ENCODE peak calls at places on chromosomes 4 and X, in five cellular contexts. One of them, this sample, is unnamed.

GRCh38 chr4:152585036-152585439 is 49.1 kb upstream of the FBXW7 start:
- DNase-seq in foreskin keratinocyte: no peak
- DNase-seq in foreskin fibroblast: no peak
- DNase-seq in cerebellum: no peak
- DNase-seq in activated naive CD4-positive, alpha-beta T cell: no peak
- DNase-seq in this sample: no peak

GRCh38 chr4:127889903-127890302 is 9.2 kb downstream of the PLK4 start:
- DNase-seq in cerebellum: no peak
- DNase-seq in foreskin keratinocyte: peak
- DNase-seq in activated naive CD4-positive, alpha-beta T cell: no peak
- DNase-seq in foreskin fibroblast: no peak
- DNase-seq in this sample: no peak

GRCh38 chr4:85776579-85776978 is 301.6 kb downstream of the ARHGAP24 start:
- DNase-seq in foreskin keratinocyte: peak
- DNase-seq in cerebellum: no peak
- DNase-seq in activated naive CD4-positive, alpha-beta T cell: no peak
- DNase-seq in foreskin fibroblast: peak
- DNase-seq in this sample: no peak

GRCh38 chr4:5809216-5809776 is 83.6 kb downstream of the CRMP1 start:
- DNase-seq in activated naive CD4-positive, alpha-beta T cell: no peak
- DNase-seq in foreskin fibroblast: no peak
- DNase-seq in cerebellum: no peak
- DNase-seq in foreskin keratinocyte: no peak
- DNase-seq in this sample: no peak

GRCh38 chr4:17324431-17324830 is 187.5 kb downstream of the QDPR start:
- DNase-seq in activated naive CD4-positive, alpha-beta T cell: peak
- DNase-seq in cerebellum: no peak
- DNase-seq in foreskin keratinocyte: no peak
- DNase-seq in foreskin fibroblast: peak
- DNase-seq in this sample: peak

GRCh38 chr4:99458911-99459447 is 23.8 kb upstream of the ADH7 start:
- DNase-seq in cerebellum: no peak
- DNase-seq in activated naive CD4-positive, alpha-beta T cell: no peak
- DNase-seq in foreskin fibroblast: no peak
- DNase-seq in foreskin keratinocyte: peak
- DNase-seq in this sample: no peak

GRCh38 chr4:6008092-6008551 is 10.1 kb downstream of the C4orf50 start:
- DNase-seq in cerebellum: no peak
- DNase-seq in foreskin keratinocyte: no peak
- DNase-seq in foreskin fibroblast: no peak
- DNase-seq in activated naive CD4-positive, alpha-beta T cell: no peak
- DNase-seq in this sample: no peak

GRCh38 chr4:148116264-148116663 is 325.9 kb downstream of the NR3C2 start:
- DNase-seq in foreskin fibroblast: peak
- DNase-seq in activated naive CD4-positive, alpha-beta T cell: no peak
- DNase-seq in foreskin keratinocyte: peak
- DNase-seq in cerebellum: no peak
- DNase-seq in this sample: no peak

GRCh38 chr4:12615822-12616221 is 868.3 kb downstream of the RAB28 start:
- DNase-seq in activated naive CD4-positive, alpha-beta T cell: no peak
- DNase-seq in foreskin fibroblast: no peak
- DNase-seq in cerebellum: no peak
- DNase-seq in foreskin keratinocyte: peak
- DNase-seq in this sample: no peak

GRCh38 chr4:123939621-123940020 is 543.0 kb downstream of the SPRY1 start:
- DNase-seq in foreskin keratinocyte: peak
- DNase-seq in cerebellum: no peak
- DNase-seq in foreskin fibroblast: peak
- DNase-seq in activated naive CD4-positive, alpha-beta T cell: no peak
- DNase-seq in this sample: no peak

GRCh38 chr4:184250795-184251679 is 33.4 kb upstream of the ENPP6 start:
- DNase-seq in foreskin fibroblast: peak
- DNase-seq in foreskin keratinocyte: peak
- DNase-seq in activated naive CD4-positive, alpha-beta T cell: no peak
- DNase-seq in cerebellum: no peak
- DNase-seq in this sample: peak

GRCh38 chrX:37060999-37061398 is 52.8 kb downstream of the FAM47C start:
- DNase-seq in foreskin keratinocyte: peak
- DNase-seq in foreskin fibroblast: no peak
- DNase-seq in activated naive CD4-positive, alpha-beta T cell: no peak
- DNase-seq in cerebellum: no peak
- DNase-seq in this sample: peak

GRCh38 chrX:78104447-78105176 is 564 bp downstream of the PGK1 start:
- DNase-seq in foreskin keratinocyte: peak
- DNase-seq in activated naive CD4-positive, alpha-beta T cell: no peak
- DNase-seq in foreskin fibroblast: peak
- DNase-seq in cerebellum: peak
- DNase-seq in this sample: no peak

GRCh38 chr4:89928867-89929266 is 34.2 kb downstream of the MMRN1 start:
- DNase-seq in foreskin keratinocyte: no peak
- DNase-seq in foreskin fibroblast: no peak
- DNase-seq in activated naive CD4-positive, alpha-beta T cell: no peak
- DNase-seq in cerebellum: no peak
- DNase-seq in this sample: no peak

GRCh38 chrX:9940397-9940796 is 26.8 kb upstream of the CLDN34 start:
- DNase-seq in activated naive CD4-positive, alpha-beta T cell: no peak
- DNase-seq in foreskin fibroblast: peak
- DNase-seq in foreskin keratinocyte: peak
- DNase-seq in cerebellum: no peak
- DNase-seq in this sample: no peak

GRCh38 chr4:33467291-33467690 is 2747.1 kb downstream of the PCDH7 start:
- DNase-seq in foreskin fibroblast: no peak
- DNase-seq in activated naive CD4-positive, alpha-beta T cell: no peak
- DNase-seq in foreskin keratinocyte: no peak
- DNase-seq in cerebellum: no peak
- DNase-seq in this sample: no peak

GRCh38 chr4:132572210-132572609 is 576.9 kb upstream of the PCDH10 start:
- DNase-seq in cerebellum: no peak
- DNase-seq in activated naive CD4-positive, alpha-beta T cell: no peak
- DNase-seq in foreskin keratinocyte: no peak
- DNase-seq in foreskin fibroblast: no peak
- DNase-seq in this sample: no peak

GRCh38 chrX:140432328-140433025 is 72.4 kb downstream of the SOX3 start:
- DNase-seq in foreskin keratinocyte: no peak
- DNase-seq in cerebellum: no peak
- DNase-seq in foreskin fibroblast: no peak
- DNase-seq in activated naive CD4-positive, alpha-beta T cell: no peak
- DNase-seq in this sample: no peak

GRCh38 chrX:22399793-22400192 is 127.1 kb downstream of the CBLL2 start:
- DNase-seq in cerebellum: no peak
- DNase-seq in foreskin keratinocyte: peak
- DNase-seq in foreskin fibroblast: peak
- DNase-seq in activated naive CD4-positive, alpha-beta T cell: no peak
- DNase-seq in this sample: no peak

GRCh38 chr4:26503427-26503826 is 13.1 kb upstream of the CCKAR start:
- DNase-seq in cerebellum: no peak
- DNase-seq in activated naive CD4-positive, alpha-beta T cell: no peak
- DNase-seq in foreskin fibroblast: no peak
- DNase-seq in foreskin keratinocyte: no peak
- DNase-seq in this sample: no peak

GRCh38 chr4:184649026-184649970 is at the start of the genes CASP3 and PRIMPOL:
- DNase-seq in foreskin keratinocyte: peak
- DNase-seq in foreskin fibroblast: peak
- DNase-seq in cerebellum: peak
- DNase-seq in activated naive CD4-positive, alpha-beta T cell: peak
- DNase-seq in this sample: peak

GRCh38 chrX:42732506-42732905 is 45.5 kb downstream of the PPP1R2C start:
- DNase-seq in activated naive CD4-positive, alpha-beta T cell: no peak
- DNase-seq in foreskin fibroblast: no peak
- DNase-seq in cerebellum: no peak
- DNase-seq in foreskin keratinocyte: no peak
- DNase-seq in this sample: no peak

GRCh38 chr4:6762244-6762615 is 20.3 kb upstream of the KIAA0232 start:
- DNase-seq in activated naive CD4-positive, alpha-beta T cell: no peak
- DNase-seq in foreskin keratinocyte: peak
- DNase-seq in foreskin fibroblast: peak
- DNase-seq in cerebellum: no peak
- DNase-seq in this sample: no peak